ENCODE peak calls at places on chromosomes 3 and 15, in ten cellular contexts. K is AG04450; I is brain microvascular endothelial cell; H is heart right ventricle; O is lower leg skin; V is HepG2; M is GM12878; B is CD8-positive, alpha-beta T cell; D is body of pancreas; F is cardiac muscle cell. N is an unnamed sample.

GRCh38 chr15:83871808-83872559 is 218.1 kb downstream of the ADAMTSL3 start:
- DNase-seq in K (no peak), O (no peak), I (peak), M (peak), F (no peak), B (no peak), H (no peak), V (no peak), D (peak), N (no peak)

GRCh38 chr15:49328941-49329340 is 94.1 kb upstream of the FGF7 start:
- DNase-seq in B (no peak), F (no peak), H (no peak), K (no peak), V (no peak), D (no peak), I (no peak), O (no peak), M (no peak), N (no peak)

GRCh38 chr3:185935465-185936263 is 2.1 kb downstream of the TRA2B start:
- DNase-seq in K (no peak), V (no peak), D (no peak), I (no peak), M (no peak), F (no peak), B (no peak), O (no peak), H (no peak), N (no peak)

GRCh38 chr3:185796431-185797107 is 28.3 kb downstream of the IGF2BP2 start:
- DNase-seq in I (peak), B (no peak), O (no peak), D (peak), H (no peak), K (no peak), V (peak), M (no peak), F (no peak), N (peak)

GRCh38 chr15:65949482-65949881 is 80.2 kb downstream of the RAB11A start:
- DNase-seq in M (no peak), F (no peak), V (no peak), I (no peak), O (no peak), B (no peak), D (no peak), H (no peak), K (no peak), N (no peak)

GRCh38 chr3:65284971-65285370 is 597.2 kb upstream of the ADAMTS9 start:
- DNase-seq in O (no peak), M (no peak), F (no peak), H (no peak), K (no peak), D (no peak), I (no peak), V (no peak), B (no peak), N (no peak)

GRCh38 chr3:101619734-101620133 is 45.8 kb downstream of the PCNP start:
- DNase-seq in B (no peak), F (no peak), V (no peak), H (no peak), D (no peak), I (no peak), O (no peak), M (no peak), K (no peak), N (no peak)

GRCh38 chr15:33243393-33243792 is 48.9 kb upstream of the FMN1 start:
- DNase-seq in F (no peak), M (no peak), D (no peak), I (peak), K (no peak), H (no peak), B (no peak), O (no peak), V (no peak), N (peak)

GRCh38 chr3:173216063-173216462 is 75.0 kb upstream of the SPATA16 start:
- DNase-seq in H (no peak), F (no peak), D (no peak), O (no peak), K (no peak), B (no peak), V (no peak), M (no peak), I (no peak), N (no peak)

GRCh38 chr3:183807329-183807728 is 18.0 kb downstream of the MAP6D1 start:
- DNase-seq in H (no peak), B (no peak), I (no peak), M (no peak), V (no peak), F (no peak), D (no peak), O (no peak), K (no peak), N (no peak)

GRCh38 chr15:77060560-77060959 is 10.3 kb downstream of the TSPAN3 start:
- DNase-seq in I (peak), K (no peak), D (no peak), V (no peak), M (no peak), B (no peak), O (no peak), F (no peak), H (no peak), N (no peak)

GRCh38 chr3:30180305-30181275 is 425.8 kb upstream of the TGFBR2 start:
- DNase-seq in K (no peak), I (no peak), O (peak), V (no peak), H (no peak), F (no peak), B (no peak), M (no peak), D (no peak), N (no peak)

GRCh38 chr15:51341366-51342248 is at the start of gene GLDN:
- DNase-seq in K (no peak), M (no peak), B (no peak), V (no peak), H (peak), O (no peak), D (no peak), F (peak), I (no peak), N (no peak)

GRCh38 chr15:83734487-83734886 is 80.6 kb downstream of the ADAMTSL3 start:
- DNase-seq in K (no peak), H (no peak), F (peak), O (no peak), I (no peak), M (no peak), V (no peak), D (no peak), B (no peak), N (no peak)

GRCh38 chr15:59515190-59515589 is 77.2 kb downstream of the FAM81A start:
- DNase-seq in I (no peak), M (no peak), D (no peak), V (no peak), F (no peak), B (no peak), H (no peak), O (no peak), K (no peak), N (no peak)

GRCh38 chr15:70859322-70859908 is 5.5 kb upstream of the LARP6 start:
- DNase-seq in H (no peak), M (no peak), K (no peak), F (no peak), O (no peak), V (peak), B (no peak), D (no peak), I (no peak), N (no peak)

GRCh38 chr3:126926684-126927404 is 56.1 kb upstream of the PLXNA1 start:
- DNase-seq in F (no peak), O (peak), V (no peak), K (peak), B (no peak), D (no peak), I (peak), H (peak), M (no peak), N (no peak)

GRCh38 chr3:27669505-27670085 is 52.5 kb downstream of the EOMES start:
- DNase-seq in I (no peak), M (peak), F (no peak), K (no peak), D (no peak), H (no peak), O (no peak), B (no peak), V (no peak), N (no peak)

GRCh38 chr3:165169368-165169767 is 26.8 kb downstream of the SLITRK3 start:
- DNase-seq in O (no peak), B (no peak), M (no peak), H (no peak), V (no peak), D (no peak), I (no peak), F (no peak), K (no peak), N (no peak)

GRCh38 chr3:187705164-187705563 is 2.8 kb upstream of the RTP2 start:
- DNase-seq in I (peak), O (no peak), V (no peak), K (no peak), D (no peak), F (no peak), H (no peak), B (no peak), M (no peak), N (no peak)

GRCh38 chr15:68713874-68714273 is 106.8 kb downstream of the ANP32A start:
- DNase-seq in M (no peak), D (no peak), I (no peak), F (no peak), O (no peak), K (no peak), H (no peak), B (no peak), V (no peak), N (no peak)

GRCh38 chr15:29822100-29822684 is at the start of gene TJP1:
- DNase-seq in F (peak), O (peak), V (peak), M (no peak), K (peak), B (no peak), I (peak), D (peak), H (peak), N (no peak)

GRCh38 chr3:36540898-36541518 is 160.7 kb downstream of the STAC start:
- DNase-seq in K (no peak), V (peak), B (no peak), H (no peak), F (peak), D (no peak), I (peak), M (no peak), O (no peak), N (no peak)

GRCh38 chr3:57224856-57225255 is 2.7 kb upstream of the APPL1 start:
- DNase-seq in V (no peak), B (no peak), K (no peak), H (no peak), I (no peak), M (no peak), D (no peak), O (no peak), F (no peak), N (no peak)

GRCh38 chr3:57226156-57226555 is 1.4 kb upstream of the APPL1 start:
- DNase-seq in K (no peak), V (no peak), F (no peak), B (no peak), M (no peak), H (no peak), D (no peak), O (no peak), I (no peak), N (no peak)

GRCh38 chr3:57227204-57227929 is at the start of gene APPL1:
- DNase-seq in F (peak), H (peak), O (peak), K (peak), D (peak), I (peak), B (peak), M (peak), V (peak), N (peak)

GRCh38 chr3:57221883-57222282 is 5.6 kb upstream of the APPL1 start:
- DNase-seq in H (no peak), O (no peak), M (no peak), K (no peak), I (no peak), D (no peak), B (no peak), F (peak), V (peak), N (no peak)
- TF ChIP-seq CTCF in H (no peak), O (no peak), M (peak), K (peak), I (peak), D (no peak), B (no peak), F (peak), V (peak), N (peak)

GRCh38 chr3:130576571-130577266 is 59.7 kb downstream of the COL6A6 start:
- DNase-seq in F (no peak), H (no peak), K (peak), M (no peak), O (no peak), D (no peak), B (no peak), V (no peak), I (peak), N (no peak)
- H3K4me3 ChIP-seq in F (no peak), H (no peak), K (no peak), M (no peak), O (no peak), D (no peak), B (no peak), V (no peak), I (no peak), N (no peak)

GRCh38 chr3:82163907-82164520 is 402.6 kb upstream of the GBE1 start:
- DNase-seq in D (no peak), O (no peak), H (no peak), V (no peak), K (no peak), I (no peak), F (no peak), M (no peak), B (no peak), N (no peak)
- TF ChIP-seq CTCF in D (no peak), O (no peak), H (peak), V (no peak), K (peak), I (peak), F (no peak), M (no peak), B (peak), N (peak)

GRCh38 chr3:159762981-159763465 is 225.6 kb upstream of the IL12A start:
- DNase-seq in I (peak), V (no peak), M (no peak), O (peak), K (peak), D (peak), H (peak), B (no peak), F (peak), N (no peak)
- H3K4me3 ChIP-seq in I (peak), V (peak), M (peak), O (peak), K (peak), D (peak), H (peak), B (peak), F (peak), N (peak)

GRCh38 chr3:12922299-12922698 is 80.9 kb upstream of the RPL32 start:
- DNase-seq in H (no peak), I (no peak), D (no peak), M (no peak), O (no peak), B (no peak), F (peak), K (no peak), V (no peak), N (no peak)
- TF ChIP-seq CTCF in H (no peak), I (no peak), D (no peak), M (no peak), O (no peak), B (no peak), F (no peak), K (no peak), V (no peak), N (no peak)

GRCh38 chr15:93038064-93038705 is 50.8 kb downstream of the RGMA start:
- DNase-seq in V (no peak), O (no peak), D (no peak), B (no peak), F (no peak), H (no peak), M (no peak), K (no peak), I (no peak), N (no peak)

GRCh38 chr15:93036922-93037321 is 52.1 kb downstream of the RGMA start:
- DNase-seq in D (no peak), V (no peak), B (no peak), M (no peak), H (no peak), I (no peak), O (no peak), K (no peak), F (no peak), N (no peak)

GRCh38 chr15:93035092-93035915 is 53.7 kb downstream of the RGMA start:
- DNase-seq in K (no peak), V (no peak), D (peak), F (no peak), H (no peak), O (no peak), I (no peak), M (no peak), B (no peak), N (no peak)

GRCh38 chr15:93035953-93036810 is 52.8 kb downstream of the RGMA start:
- DNase-seq in M (no peak), K (no peak), F (peak), O (no peak), B (peak), I (no peak), V (peak), H (no peak), D (peak), N (no peak)

GRCh38 chr15:93037341-93038063 is 51.5 kb downstream of the RGMA start:
- DNase-seq in K (no peak), O (no peak), D (no peak), B (no peak), M (no peak), V (no peak), F (peak), H (peak), I (peak), N (no peak)
- H3K4me3 ChIP-seq in K (no peak), O (no peak), D (no peak), B (no peak), M (no peak), V (no peak), F (no peak), H (no peak), I (no peak), N (no peak)

DNA sequence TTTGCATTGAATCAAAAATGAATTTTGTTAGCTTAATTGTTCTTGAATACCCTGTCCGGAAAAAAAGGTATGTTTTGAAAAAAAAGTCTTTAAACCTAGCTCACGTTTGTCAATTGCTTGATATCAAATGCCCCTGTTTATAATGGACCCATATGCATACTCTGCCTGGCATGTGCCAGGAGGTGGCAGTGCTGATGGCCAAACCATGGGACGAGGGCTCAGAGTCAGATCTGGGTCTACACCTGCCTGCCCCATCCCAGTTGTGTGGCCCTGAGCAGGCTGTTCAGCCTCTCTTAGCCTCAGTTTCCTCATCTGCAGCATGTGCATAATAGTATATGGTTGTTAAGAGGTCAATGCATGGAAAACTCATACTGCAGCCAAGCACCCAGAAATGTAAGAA is 38.8 kb downstream of the PRKCD start:
- DNase-seq in O (no peak), F (no peak), M (no peak), V (no peak), B (no peak), I (no peak), H (no peak), D (no peak), K (no peak), N (no peak)
- TF ChIP-seq CTCF in O (no peak), F (no peak), M (peak), V (no peak), B (no peak), I (peak), H (no peak), D (no peak), K (no peak), N (no peak)